ENCODE peak calls at places on chromosomes 4 and X, in five cellular contexts. M is mesendoderm, V is neuronal stem cell, K is neural progenitor cell, R is GM12878. P is an unnamed sample.

GRCh38 chrX:20066968-20067708 is 49.6 kb downstream of the MAP7D2 start:
- DNase-seq in M (peak; percentile 55), V (no peak), R (no peak), K (peak; percentile 26), P (peak; percentile 50)

GRCh38 chr4:144300616-144301015 is 160.1 kb upstream of the GYPA start:
- DNase-seq in V (no peak), R (no peak), K (no peak), M (no peak), P (no peak)

GRCh38 chr4:53943345-53944085 is 120.9 kb downstream of the CHIC2 start:
- DNase-seq in V (no peak), K (no peak), M (no peak), R (no peak), P (no peak)

GRCh38 chrX:42246814-42247213 is 323.5 kb upstream of the CASK start:
- DNase-seq in V (no peak), R (no peak), M (no peak), K (peak; percentile 9), P (no peak)

GRCh38 chr4:155208258-155209054 is at the start of gene NPY2R:
- DNase-seq in V (peak; percentile 65), R (no peak), M (peak; percentile 57), K (peak; percentile 79), P (peak; percentile 67)

GRCh38 chrX:110086916-110087484 is 84.1 kb downstream of the TMEM164 start:
- DNase-seq in R (no peak), K (peak; percentile 7), M (peak; percentile 58), V (no peak), P (peak; percentile 8)

GRCh38 chrX:56764153-56764974 is 35.3 kb downstream of the NBDY start:
- DNase-seq in R (peak; percentile 99), V (peak; percentile 54), M (peak; percentile 78), K (peak; percentile 86), P (peak; percentile 67)

GRCh38 chr4:148059617-148060180 is 327.8 kb downstream of the ARHGAP10 start:
- DNase-seq in K (no peak), V (no peak), M (no peak), R (peak; percentile 46), P (no peak)

GRCh38 chrX:22095306-22095705 is 63.2 kb downstream of the PHEX start:
- DNase-seq in M (no peak), R (no peak), K (peak; percentile 76), V (peak; percentile 17), P (no peak)

GRCh38 chr4:174222266-174222872 is 61.1 kb downstream of the FBXO8 start:
- DNase-seq in V (peak; percentile 3), K (peak; percentile 47), R (no peak), M (peak; percentile 41), P (peak; percentile 67)

GRCh38 chrX:103918584-103919335 is 43.7 kb upstream of the TMSB15B start:
- DNase-seq in V (peak; percentile 65), K (peak; percentile 85), R (no peak), M (peak; percentile 84), P (peak; percentile 70)

GRCh38 chrX:17984415-17984814 is 123.3 kb upstream of the RAI2 start:
- DNase-seq in K (peak; percentile 34), M (peak; percentile 8), V (no peak), R (no peak), P (no peak)

GRCh38 chr4:113784497-113785254 is 23.1 kb upstream of the CAMK2D start:
- DNase-seq in K (no peak), M (no peak), R (no peak), V (no peak), P (no peak)

GRCh38 chr4:87017580-87018061 is 82.8 kb downstream of the AFF1 start:
- DNase-seq in R (no peak), V (no peak), M (no peak), K (no peak), P (no peak)

DNA sequence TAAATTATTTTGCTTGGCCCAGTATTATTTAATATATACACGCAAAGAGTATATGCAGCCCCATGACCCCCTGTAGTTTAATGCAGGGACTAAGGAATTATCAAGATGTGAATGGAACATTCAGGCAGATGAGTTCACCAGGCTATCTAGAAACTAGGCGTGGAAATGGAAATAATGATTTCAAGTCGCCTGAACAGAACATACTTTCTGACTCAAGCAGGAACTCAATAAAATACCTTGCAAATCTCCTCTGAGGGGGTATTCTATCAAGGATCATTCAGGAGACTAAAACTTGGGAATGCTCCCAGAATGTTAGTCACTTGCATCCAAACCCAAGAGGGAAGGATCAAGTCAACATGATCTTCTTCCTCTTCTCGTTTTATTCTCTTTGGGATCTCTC is 59.6 kb upstream of the RASSF6 start:
- DNase-seq in R (no peak), V (no peak), M (no peak), K (no peak), P (no peak)
- H3K4me2 ChIP-seq in R (no peak overlapping the region), V (no peak overlapping the region), M (no peak overlapping the region), K (no peak overlapping the region), P (no peak overlapping the region)

GRCh38 chrX:153725832-153726285 is 1.2 kb downstream of the ABCD1 start:
- DNase-seq in M (no peak), R (no peak), K (no peak), V (no peak), P (no peak)

GRCh38 chrX:153727108-153727931 is 2.7 kb downstream of the ABCD1 start:
- DNase-seq in R (no peak), K (no peak), M (peak; percentile 24), V (no peak), P (no peak)

GRCh38 chrX:153728951-153729631 is 4.4 kb downstream of the ABCD1 start:
- DNase-seq in K (no peak), M (no peak), V (no peak), R (no peak), P (no peak)

GRCh38 chrX:153726286-153727107 is 1.8 kb downstream of the ABCD1 start:
- DNase-seq in V (peak; percentile 68), R (peak; percentile 48), K (peak; percentile 84), M (peak; percentile 96), P (peak; percentile 80)

DNA sequence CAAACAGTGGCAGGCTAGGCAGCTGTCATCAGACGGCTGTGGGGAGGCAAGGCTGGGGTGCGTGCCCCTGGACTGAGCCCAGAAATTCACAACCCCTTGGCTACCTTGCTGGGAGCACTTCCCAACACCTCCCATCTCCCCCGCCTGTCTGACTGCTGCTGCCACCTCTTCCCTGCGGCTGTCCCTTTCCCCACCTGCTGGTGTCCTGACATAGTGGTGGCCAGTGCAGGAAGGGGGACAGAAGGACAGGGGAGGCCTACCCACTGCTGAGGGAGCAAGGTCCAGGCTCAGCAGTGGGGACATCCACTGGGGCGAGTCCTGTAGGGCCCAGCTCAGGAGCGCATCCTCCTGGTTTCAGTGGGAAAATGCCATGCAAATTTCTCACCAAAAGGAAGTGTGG is 3.4 kb downstream of the ABCD1 start:
- DNase-seq in K (no peak), V (no peak), M (no peak), R (no peak), P (peak; percentile 11)
- H3K4me2 ChIP-seq in K (no peak overlapping the region), V (no peak overlapping the region), M (no peak overlapping the region), R (no peak overlapping the region), P (no peak overlapping the region)

GRCh38 chr4:3386486-3386885 is 55.3 kb upstream of the HGFAC start:
- DNase-seq in V (no peak), M (no peak), K (no peak), R (no peak), P (no peak)
- H3K4me2 ChIP-seq in V (no peak overlapping the region), M (no peak overlapping the region), K (peak overlapping the region; percentile 25), R (no peak overlapping the region), P (no peak overlapping the region)

GRCh38 chr4:118776166-118776954 is 59.6 kb downstream of the SEC24D start:
- DNase-seq in R (no peak), K (no peak), V (no peak), M (no peak), P (no peak)
- H3K4me2 ChIP-seq in R (no peak overlapping the region), K (no peak overlapping the region), V (no peak overlapping the region), M (no peak overlapping the region), P (no peak overlapping the region)

DNA sequence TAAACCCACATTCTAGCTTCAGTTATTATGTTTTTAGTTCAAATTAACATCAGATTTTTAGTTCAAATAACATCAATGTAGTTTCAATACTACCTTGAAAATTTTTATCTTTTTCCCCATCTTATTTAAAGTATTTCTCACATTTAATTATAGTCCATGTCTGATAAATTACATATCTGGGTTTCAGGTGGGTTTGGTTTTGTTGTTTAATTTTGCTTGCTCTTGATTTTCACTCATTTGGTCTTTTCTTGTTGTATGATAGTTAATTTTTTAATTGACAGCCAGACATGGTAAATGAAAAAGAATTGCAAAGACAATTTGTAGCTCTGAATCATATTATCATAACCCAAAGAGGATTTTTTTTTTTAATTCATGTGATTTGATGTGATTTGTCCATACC is 41.9 kb downstream of the GYG2 start:
- DNase-seq in R (no peak), K (no peak), M (no peak), V (no peak), P (no peak)
- H3K4me2 ChIP-seq in R (no peak overlapping the region), K (no peak overlapping the region), M (no peak overlapping the region), V (no peak overlapping the region), P (no peak overlapping the region)

DNA sequence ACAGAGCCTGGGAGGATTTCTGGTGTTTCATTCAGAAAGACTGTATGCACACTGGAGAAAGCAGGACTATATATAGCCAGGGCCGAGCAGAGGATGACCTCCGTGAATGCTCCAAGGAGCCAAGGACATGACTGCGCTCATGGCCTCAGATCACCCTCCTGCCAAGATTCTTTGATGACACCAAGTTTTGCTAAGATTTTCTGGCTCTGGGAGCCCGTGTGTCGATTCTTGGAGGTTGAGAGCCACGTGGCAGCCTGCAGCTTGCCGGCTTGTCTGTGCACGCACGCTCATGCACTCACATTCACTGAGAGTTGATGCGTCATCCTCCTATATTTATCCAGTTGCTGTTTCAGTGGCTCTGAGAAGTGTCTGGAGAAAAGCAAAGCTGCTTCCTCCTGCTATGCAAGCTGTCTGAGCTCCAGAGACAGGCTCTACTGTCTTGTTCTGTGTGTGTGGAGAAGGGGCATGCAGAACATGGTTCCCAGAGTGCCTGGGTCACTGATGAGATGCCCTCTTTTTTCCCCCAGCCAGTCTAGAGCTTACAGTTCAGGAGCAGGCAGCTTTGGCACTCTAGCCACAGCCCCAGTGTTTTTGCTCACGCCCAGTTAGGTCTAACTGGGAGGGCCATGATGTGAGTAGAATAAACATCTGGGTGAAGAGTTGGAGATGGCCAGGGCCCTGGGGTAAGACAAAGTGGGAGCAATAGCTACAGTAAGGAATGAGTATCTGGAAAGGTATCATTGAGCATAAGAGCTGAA is 64.9 kb upstream of the SCOC start:
- DNase-seq in M (no peak), V (no peak), K (no peak), R (no peak), P (no peak)
- H3K4me2 ChIP-seq in M (no peak overlapping the region), V (no peak overlapping the region), K (no peak overlapping the region), R (no peak overlapping the region), P (no peak overlapping the region)

GRCh38 chr4:129581305-129581704 is 485.4 kb downstream of the C4orf33 start:
- DNase-seq in V (no peak), M (no peak), K (no peak), R (no peak), P (no peak)
- H3K4me2 ChIP-seq in V (no peak overlapping the region), M (no peak overlapping the region), K (no peak overlapping the region), R (no peak overlapping the region), P (no peak overlapping the region)

P was measured in GM23338.